ENCODE peak calls at places on chromosomes 3 and 15, in four cellular contexts. W is WTC11, Z is K562, Y is HepG2. F is an unnamed sample.

GRCh38 chr15:96225642-96226259 is 104.7 kb upstream of the NR2F2 start:
- DNase-seq in Y (peak), W (no peak), Z (no peak), F (no peak)

GRCh38 chr3:170752571-170753155 is 117.3 kb downstream of the RPL22L1 start:
- DNase-seq in Y (no peak), W (no peak), Z (no peak), F (peak)

GRCh38 chr3:134598813-134599563 is 51.8 kb downstream of the KY start:
- DNase-seq in Y (no peak), W (no peak), Z (no peak), F (no peak)

GRCh38 chr3:25142609-25143355 is 285.3 kb upstream of the RARB start:
- DNase-seq in Z (no peak), Y (no peak), W (no peak), F (no peak)

GRCh38 chr15:26772588-26773484 is at the start of gene GABRB3:
- DNase-seq in W (peak), Z (no peak), Y (no peak), F (peak)

GRCh38 chr3:136671921-136672320 is 80.3 kb downstream of the STAG1 start:
- DNase-seq in Z (no peak), Y (no peak), W (no peak), F (no peak)

GRCh38 chr15:92400573-92400972 is 6.9 kb downstream of the ST8SIA2 start:
- DNase-seq in W (no peak), Z (no peak), Y (no peak), F (no peak)

GRCh38 chr15:88664151-88664778 is 25.4 kb downstream of the ISG20 start:
- DNase-seq in W (no peak), Z (no peak), Y (no peak), F (no peak)

GRCh38 chr15:79101866-79102581 is 11.4 kb upstream of the RASGRF1 start:
- DNase-seq in Y (no peak), Z (no peak), W (no peak), F (no peak)

GRCh38 chr15:82312611-82313349 is 36.5 kb downstream of the GOLGA6L10 start:
- DNase-seq in Y (no peak), Z (no peak), W (no peak), F (no peak)

GRCh38 chr3:76026379-76026778 is 241.0 kb upstream of the ZNF717 start:
- DNase-seq in Z (no peak), Y (no peak), W (no peak), F (no peak)
- TF ChIP-seq FOXJ3 in Z (no peak), Y (no peak), W (no peak), F (no peak)

GRCh38 chr3:45758871-45759270 is 37.5 kb downstream of the SLC6A20 start:
- DNase-seq in Y (no peak), W (no peak), Z (no peak), F (no peak)

GRCh38 chr3:45762647-45763330 is 33.5 kb downstream of the SLC6A20 start:
- DNase-seq in Z (no peak), W (no peak), Y (no peak), F (no peak)

GRCh38 chr3:45759851-45760250 is 36.5 kb downstream of the SLC6A20 start:
- DNase-seq in W (no peak), Y (no peak), Z (no peak), F (no peak)

GRCh38 chr3:45761831-45762230 is 34.5 kb downstream of the SLC6A20 start:
- DNase-seq in Y (no peak), W (no peak), Z (no peak), F (no peak)

GRCh38 chr3:45760878-45761711 is 35.2 kb downstream of the SLC6A20 start:
- DNase-seq in Z (peak), W (peak), Y (peak), F (peak)
- TF ChIP-seq FOXJ3 in Z (no peak), W (no peak), Y (no peak), F (no peak)

GRCh38 chr15:60843482-60843881 is 364.5 kb upstream of the ICE2 start:
- DNase-seq in Z (no peak), W (no peak), Y (no peak), F (no peak)

GRCh38 chr15:60844010-60844409 is 365.1 kb upstream of the ICE2 start:
- DNase-seq in Y (peak), Z (no peak), W (no peak), F (no peak)

GRCh38 chr15:60842694-60843093 is 363.8 kb upstream of the ICE2 start:
- DNase-seq in Y (no peak), Z (no peak), W (no peak), F (no peak)

GRCh38 chr15:60840703-60841411 is 361.9 kb upstream of the ICE2 start:
- DNase-seq in W (no peak), Y (no peak), Z (no peak), F (no peak)

GRCh38 chr15:60844431-60845174 is 365.7 kb upstream of the ICE2 start:
- DNase-seq in Z (no peak), Y (no peak), W (no peak), F (no peak)
- TF ChIP-seq FOXJ3 in Z (no peak), Y (no peak), W (no peak), F (no peak)

GRCh38 chr3:142279965-142280590 is 54.7 kb upstream of the GK5 start:
- DNase-seq in Z (peak), W (peak), Y (peak), F (peak)

GRCh38 chr3:142275856-142276255 is 50.5 kb upstream of the GK5 start:
- DNase-seq in Z (no peak), W (no peak), Y (no peak), F (no peak)

GRCh38 chr3:142276780-142277179 is 51.4 kb upstream of the GK5 start:
- DNase-seq in Y (no peak), Z (no peak), W (no peak), F (no peak)

GRCh38 chr3:142281474-142281873 is 56.1 kb upstream of the GK5 start:
- DNase-seq in Z (no peak), W (no peak), Y (no peak), F (no peak)

DNA sequence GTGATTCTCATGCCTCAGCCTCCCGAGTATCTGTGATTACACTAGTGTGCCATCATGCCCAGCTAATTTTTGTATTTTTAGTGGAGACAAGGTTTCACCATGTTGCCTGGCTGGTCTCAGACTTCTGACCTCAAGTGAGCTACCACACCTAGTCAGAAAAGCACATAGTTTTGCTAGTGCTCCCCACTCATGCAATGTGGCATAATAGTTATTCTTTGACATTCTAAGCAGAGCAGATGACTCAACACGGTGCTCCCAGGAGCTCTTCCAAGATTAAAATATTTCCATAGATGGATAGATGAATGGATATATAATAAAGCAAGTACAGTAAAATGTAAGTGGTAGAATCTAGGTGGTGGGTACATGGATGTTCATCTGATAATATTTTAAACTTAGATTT is 53.1 kb upstream of the GK5 start:
- DNase-seq in W (no peak), Y (no peak), Z (no peak), F (no peak)
- TF ChIP-seq FOXJ3 in W (no peak), Y (no peak), Z (no peak), F (no peak)

DNA sequence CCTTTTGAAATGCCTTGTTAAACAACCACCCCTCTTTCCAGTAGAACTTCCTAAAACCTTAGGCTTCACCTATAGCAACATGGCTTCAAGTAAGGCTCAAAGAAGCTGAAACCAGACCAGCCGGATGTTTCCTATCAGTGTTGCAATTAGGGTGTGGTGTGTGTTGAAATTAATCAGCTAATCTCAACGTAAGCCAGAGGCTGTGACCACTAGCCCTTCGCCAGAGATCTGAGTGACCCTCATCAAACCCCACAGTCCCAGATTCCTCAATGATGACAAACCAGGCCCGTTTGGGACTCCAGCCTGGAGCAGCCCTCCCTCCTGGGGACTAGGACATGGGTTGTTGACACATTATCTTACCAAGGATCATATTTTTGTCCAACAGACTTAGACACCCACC is 27.3 kb downstream of the CYP11A1 start:
- DNase-seq in Z (no peak), Y (no peak), W (peak), F (no peak)
- TF ChIP-seq FOXJ3 in Z (no peak), Y (no peak), W (no peak), F (no peak)

DNA sequence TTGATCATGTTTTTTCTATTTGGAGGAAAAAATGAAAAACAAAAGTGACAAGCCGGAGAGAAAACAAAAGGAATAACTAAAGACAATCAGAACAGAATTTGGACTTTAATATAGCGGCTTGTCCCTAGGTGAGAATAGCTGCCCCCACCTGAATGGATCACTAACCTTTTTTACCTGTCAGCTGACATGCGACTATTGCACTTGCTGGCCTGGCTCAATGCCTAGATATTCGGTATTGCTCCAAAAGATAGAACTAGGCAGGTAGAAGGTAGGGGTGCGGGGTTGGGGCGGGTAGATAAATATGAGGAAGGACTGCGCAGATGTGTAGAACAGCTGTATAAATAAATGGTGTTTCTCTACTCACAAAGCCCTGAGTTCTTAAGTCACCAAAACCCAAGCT is 650 bp upstream of the MORC1 start:
- DNase-seq in Z (no peak), Y (no peak), W (no peak), F (no peak)
- TF ChIP-seq FOXJ3 in Z (no peak), Y (no peak), W (no peak), F (no peak)